ENCODE peak calls at places on chromosomes 2 and 18, in seven cellular contexts. F, J, M, B, N, U and I are unnamed samples. For H3K4me1, the result is how much of the 10 kb centered on the place peaks cover.

GRCh38 chr2:30239308-30240161 is 8.2 kb downstream of the LBH start:
- DNase-seq in J (peak), B (no peak), F (peak), M (peak), U (peak), N (no peak), I (peak)

GRCh38 chr2:138415891-138416494 is 85.6 kb upstream of the SPOPL start:
- DNase-seq in J (peak), B (peak), M (no peak), F (no peak), U (no peak), N (no peak), I (no peak)

GRCh38 chr2:159562248-159562647 is 54.1 kb downstream of the BAZ2B start:
- DNase-seq in M (no peak), U (no peak), J (peak), N (no peak), B (peak), F (no peak), I (no peak)

GRCh38 chr2:182372661-182373060 is 54.2 kb downstream of the PDE1A start:
- DNase-seq in M (no peak), U (no peak), F (no peak), J (peak), B (peak), N (no peak), I (no peak)

GRCh38 chr2:191382801-191383200 is 137.6 kb downstream of the MYO1B start:
- DNase-seq in F (no peak), M (no peak), N (no peak), B (no peak), U (no peak), J (peak), I (no peak)

GRCh38 chr2:204900487-204900886 is 355.2 kb downstream of the PARD3B start:
- DNase-seq in M (no peak), F (no peak), U (no peak), N (no peak), B (no peak), J (no peak), I (no peak)

GRCh38 chr2:160736629-160737028 is 243.0 kb upstream of the RBMS1 start:
- DNase-seq in F (no peak), M (no peak), B (peak), U (no peak), N (no peak), J (peak), I (no peak)

GRCh38 chr2:25664531-25665307 is 8.7 kb downstream of the DTNB start:
- DNase-seq in J (peak), N (no peak), U (peak), M (peak), F (no peak), B (peak), I (no peak)

GRCh38 chr2:226796840-226797288 is 2.8 kb downstream of the IRS1 start:
- DNase-seq in M (peak), J (no peak), F (peak), B (no peak), N (no peak), U (no peak), I (no peak)

GRCh38 chr2:120237491-120237902 is 14.3 kb upstream of the TMEM185B start:
- DNase-seq in U (peak), B (peak), F (no peak), J (peak), N (no peak), M (no peak), I (no peak)

GRCh38 chr18:38244360-38244940 is 678.9 kb upstream of the CELF4 start:
- DNase-seq in F (no peak), U (no peak), N (no peak), J (no peak), M (no peak), B (no peak), I (no peak)

GRCh38 chr2:137252934-137253333 is 487.6 kb downstream of the THSD7B start:
- DNase-seq in N (no peak), F (no peak), M (no peak), J (no peak), U (no peak), B (peak), I (no peak)
- H3K4me1 ChIP-seq in N (under half), F (under half), M (under half), J (under half), U (under half), B (under half), I (under half)

GRCh38 chr2:436203-436602 is 148.3 kb upstream of the ALKAL2 start:
- DNase-seq in M (no peak), F (no peak), U (no peak), J (no peak), B (no peak), N (no peak), I (no peak)
- H3K4me1 ChIP-seq in M (under half), F (under half), U (under half), J (under half), B (under half), N (under half), I (under half)

GRCh38 chr2:170218931-170219330 is 41.0 kb downstream of the MYO3B start:
- DNase-seq in N (no peak), F (no peak), U (peak), B (no peak), J (no peak), M (no peak), I (no peak)
- H3K4me1 ChIP-seq in N (under half), F (under half), U (half or more), B (under half), J (under half), M (under half), I (under half)

GRCh38 chr2:101754613-101755012 is 57.1 kb downstream of the MAP4K4 start:
- DNase-seq in F (no peak), J (peak), B (peak), M (no peak), U (no peak), N (no peak), I (no peak)
- H3K4me1 ChIP-seq in F (under half), J (half or more), B (half or more), M (half or more), U (under half), N (half or more), I (under half)

DNA sequence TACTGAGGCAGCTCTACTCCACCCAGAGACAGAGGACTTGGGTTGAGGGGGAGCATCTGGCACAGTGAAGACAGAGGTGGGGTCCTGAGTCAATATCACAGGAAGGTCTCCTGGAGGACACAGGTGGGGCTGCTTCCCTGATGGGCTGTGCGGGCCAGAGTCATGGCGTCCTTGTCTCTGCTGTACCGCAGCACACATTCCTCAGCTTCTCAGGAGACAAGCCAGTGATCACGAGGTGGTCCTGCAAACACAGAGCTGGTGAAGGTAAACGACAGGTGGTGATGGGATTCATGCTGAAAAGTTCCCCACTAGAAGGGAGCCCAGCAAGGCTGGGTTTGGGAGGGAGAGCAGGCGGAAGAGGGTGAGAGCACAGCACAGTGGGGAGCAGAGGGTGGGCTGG is 9.7 kb downstream of the TCF23 start:
- DNase-seq in F (no peak), M (no peak), J (no peak), N (no peak), U (no peak), B (no peak), I (no peak)
- H3K4me1 ChIP-seq in F (under half), M (under half), J (under half), N (under half), U (under half), B (under half), I (under half)

GRCh38 chr2:134137182-134137595 is 116.7 kb upstream of the MGAT5 start:
- DNase-seq in U (no peak), M (no peak), J (peak), B (peak), N (no peak), F (peak), I (no peak)
- H3K4me1 ChIP-seq in U (under half), M (half or more), J (half or more), B (under half), N (half or more), F (under half), I (under half)